ENCODE peak calls at places on chromosomes 1 and 21, in six cellular contexts. One of them, this sample, is unnamed.

GRCh38 chr1:214899908-214900470 is 182.5 kb upstream of the KCNK2 start:
- DNase-seq in uterus: no peak
- DNase-seq in NCI-H2081 treated with DMSO at 0.1 percent for 48 hours: no peak
- DNase-seq in amniotic stem cell: no peak
- DNase-seq in fibroblast of lung: peak
- DNase-seq in occipital lobe: no peak
- DNase-seq in this sample: no peak

GRCh38 chr1:231694465-231695077 is 68.0 kb downstream of the DISC1 start:
- DNase-seq in fibroblast of lung: no peak
- DNase-seq in uterus: no peak
- DNase-seq in NCI-H2081 treated with DMSO at 0.1 percent for 48 hours: no peak
- DNase-seq in amniotic stem cell: no peak
- DNase-seq in occipital lobe: no peak
- DNase-seq in this sample: no peak

GRCh38 chr21:29938968-29939858 is 583 bp downstream of the GRIK1 start:
- DNase-seq in amniotic stem cell: no peak
- DNase-seq in fibroblast of lung: peak
- DNase-seq in NCI-H2081 treated with DMSO at 0.1 percent for 48 hours: no peak
- DNase-seq in uterus: no peak
- DNase-seq in occipital lobe: peak
- DNase-seq in this sample: peak

GRCh38 chr21:34609951-34610549 is 4.9 kb downstream of the RCAN1 start:
- DNase-seq in NCI-H2081 treated with DMSO at 0.1 percent for 48 hours: no peak
- DNase-seq in amniotic stem cell: no peak
- DNase-seq in occipital lobe: no peak
- DNase-seq in uterus: no peak
- DNase-seq in fibroblast of lung: no peak
- DNase-seq in this sample: no peak

GRCh38 chr1:43620956-43621355 is 29.0 kb upstream of the KDM4A start:
- DNase-seq in fibroblast of lung: no peak
- DNase-seq in uterus: no peak
- DNase-seq in occipital lobe: no peak
- DNase-seq in NCI-H2081 treated with DMSO at 0.1 percent for 48 hours: no peak
- DNase-seq in amniotic stem cell: no peak
- DNase-seq in this sample: no peak

GRCh38 chr1:38085666-38086305 is 39.2 kb upstream of the POU3F1 start:
- DNase-seq in fibroblast of lung: no peak
- DNase-seq in NCI-H2081 treated with DMSO at 0.1 percent for 48 hours: no peak
- DNase-seq in amniotic stem cell: no peak
- DNase-seq in uterus: no peak
- DNase-seq in occipital lobe: no peak
- DNase-seq in this sample: no peak

GRCh38 chr21:42755766-42756579 is 102.6 kb downstream of the PDE9A start:
- DNase-seq in occipital lobe: no peak
- DNase-seq in NCI-H2081 treated with DMSO at 0.1 percent for 48 hours: no peak
- DNase-seq in amniotic stem cell: no peak
- DNase-seq in fibroblast of lung: no peak
- DNase-seq in uterus: no peak
- DNase-seq in this sample: no peak

GRCh38 chr1:110896090-110896489 is 23.1 kb downstream of the CD53 start:
- DNase-seq in uterus: no peak
- DNase-seq in NCI-H2081 treated with DMSO at 0.1 percent for 48 hours: no peak
- DNase-seq in occipital lobe: no peak
- DNase-seq in fibroblast of lung: no peak
- DNase-seq in amniotic stem cell: no peak
- DNase-seq in this sample: no peak